ENCODE peak calls at places on chromosomes 6 and 20, in five cellular contexts. D, R, Q, G and U are unnamed samples.

GRCh38 chr20:36855241-36855657 is 20.7 kb upstream of the TLDC2 start:
- DNase-seq in D (no peak), R (no peak), Q (no peak), G (no peak), U (no peak)

GRCh38 chr6:71967436-71967835 is 81.1 kb downstream of the RIMS1 start:
- DNase-seq in D (no peak), R (peak), Q (no peak), G (no peak), U (no peak)

GRCh38 chr6:2132416-2132815 is 113.0 kb downstream of the GMDS start:
- DNase-seq in D (no peak), R (peak), Q (no peak), G (no peak), U (no peak)

GRCh38 chr6:113833537-113833936 is 23.6 kb upstream of the MARCKS start:
- DNase-seq in D (no peak), R (peak), Q (no peak), G (no peak), U (no peak)

GRCh38 chr20:63252157-63252780 is 2.0 kb downstream of the NKAIN4 start:
- DNase-seq in D (no peak), R (no peak), Q (no peak), G (no peak), U (no peak)

GRCh38 chr20:49630396-49630951 is 62.5 kb upstream of the PTGIS start:
- DNase-seq in D (no peak), R (no peak), Q (no peak), G (no peak), U (no peak)

GRCh38 chr6:4647414-4648365 is 128.5 kb upstream of the CDYL start:
- DNase-seq in D (peak), R (peak), Q (peak), G (peak), U (peak)

GRCh38 chr6:100818066-100818465 is 63.1 kb downstream of the ASCC3 start:
- DNase-seq in D (no peak), R (no peak), Q (no peak), G (no peak), U (no peak)

GRCh38 chr6:46217671-46218131 is 46.9 kb upstream of the ENPP5 start:
- DNase-seq in D (no peak), R (peak), Q (no peak), G (peak), U (peak)

GRCh38 chr6:64782877-64783276 is 924.1 kb downstream of the EYS start:
- DNase-seq in D (no peak), R (no peak), Q (no peak), G (no peak), U (no peak)

GRCh38 chr6:159301277-159301676 is 132.1 kb downstream of the FNDC1 start:
- DNase-seq in D (no peak), R (no peak), Q (no peak), G (no peak), U (no peak)

GRCh38 chr20:24411452-24412216 is 57.8 kb upstream of the SYNDIG1 start:
- DNase-seq in D (no peak), R (no peak), Q (no peak), G (no peak), U (no peak)

GRCh38 chr20:57946559-57947315 is 236.9 kb upstream of the PMEPA1 start:
- DNase-seq in D (no peak), R (no peak), Q (no peak), G (peak), U (no peak)